ENCODE peak calls at places on chromosome 3, in seven cellular contexts. One of them, this sample, is unnamed.
A peak's percentile ranks its signal among the peaks of the same experiment; 100 is the strongest.

GRCh38 chr3:197505796-197506553 is 49.8 kb downstream of the BDH1 start:
- DNase-seq in SK-N-SH: peak; percentile 71
- DNase-seq in K562: no peak
- DNase-seq in HepG2: no peak
- DNase-seq in HCT116: no peak
- DNase-seq in H1: no peak
- DNase-seq in GM12878: no peak
- DNase-seq in this sample: no peak

GRCh38 chr3:52636673-52637072 is 49.0 kb downstream of the PBRM1 start:
- DNase-seq in SK-N-SH: peak; percentile 22
- DNase-seq in K562: no peak
- DNase-seq in HepG2: no peak
- DNase-seq in HCT116: peak; percentile 19
- DNase-seq in H1: no peak
- DNase-seq in GM12878: no peak
- DNase-seq in this sample: no peak

GRCh38 chr3:56874269-56874668 is 72.5 kb upstream of the ARHGEF3 start:
- DNase-seq in SK-N-SH: peak; percentile 36
- DNase-seq in K562: no peak
- DNase-seq in HepG2: no peak
- DNase-seq in HCT116: no peak
- DNase-seq in H1: no peak
- DNase-seq in GM12878: no peak
- DNase-seq in this sample: no peak

GRCh38 chr3:112481342-112481870 is 17.9 kb downstream of the BTLA start:
- DNase-seq in SK-N-SH: no peak
- DNase-seq in K562: no peak
- DNase-seq in HepG2: no peak
- DNase-seq in HCT116: no peak
- DNase-seq in H1: no peak
- DNase-seq in GM12878: no peak
- DNase-seq in this sample: no peak

GRCh38 chr3:115336836-115337235 is 189.7 kb upstream of the ZBTB20 start:
- DNase-seq in SK-N-SH: no peak
- DNase-seq in K562: no peak
- DNase-seq in HepG2: no peak
- DNase-seq in HCT116: no peak
- DNase-seq in H1: no peak
- DNase-seq in GM12878: no peak
- DNase-seq in this sample: no peak

GRCh38 chr3:142863965-142864924 is 24.6 kb downstream of the PCOLCE2 start:
- DNase-seq in SK-N-SH: no peak
- DNase-seq in K562: no peak
- DNase-seq in HepG2: no peak
- DNase-seq in HCT116: no peak
- DNase-seq in H1: no peak
- DNase-seq in GM12878: no peak
- DNase-seq in this sample: no peak

GRCh38 chr3:11118181-11118682 is 36.1 kb upstream of the HRH1 start:
- DNase-seq in SK-N-SH: no peak
- DNase-seq in K562: no peak
- DNase-seq in HepG2: no peak
- DNase-seq in HCT116: no peak
- DNase-seq in H1: no peak
- DNase-seq in GM12878: no peak
- DNase-seq in this sample: no peak

GRCh38 chr3:46463120-46463867 is 1.4 kb downstream of the LTF start:
- DNase-seq in SK-N-SH: no peak
- DNase-seq in K562: no peak
- DNase-seq in HepG2: no peak
- DNase-seq in HCT116: no peak
- DNase-seq in H1: no peak
- DNase-seq in GM12878: no peak
- DNase-seq in this sample: no peak

GRCh38 chr3:81443948-81444347 is 317.5 kb downstream of the GBE1 start:
- DNase-seq in SK-N-SH: no peak
- DNase-seq in K562: no peak
- DNase-seq in HepG2: no peak
- DNase-seq in HCT116: no peak
- DNase-seq in H1: no peak
- DNase-seq in GM12878: no peak
- DNase-seq in this sample: no peak

GRCh38 chr3:9194509-9195184 is 54.8 kb downstream of the SRGAP3 start:
- DNase-seq in SK-N-SH: no peak
- DNase-seq in K562: no peak
- DNase-seq in HepG2: no peak
- DNase-seq in HCT116: no peak
- DNase-seq in H1: no peak
- DNase-seq in GM12878: no peak
- DNase-seq in this sample: peak; percentile 98

GRCh38 chr3:197003461-197004385 is 25.9 kb downstream of the MELTF start:
- DNase-seq in SK-N-SH: no peak
- DNase-seq in K562: peak; percentile 31
- DNase-seq in HepG2: no peak
- DNase-seq in HCT116: no peak
- DNase-seq in H1: no peak
- DNase-seq in GM12878: no peak
- DNase-seq in this sample: no peak

GRCh38 chr3:184154909-184155643 is at the start of gene DVL3:
- DNase-seq in SK-N-SH: peak; percentile 97
- DNase-seq in K562: peak; percentile 75
- DNase-seq in HepG2: peak; percentile 50
- DNase-seq in HCT116: no peak
- DNase-seq in H1: no peak
- DNase-seq in GM12878: no peak
- DNase-seq in this sample: peak; percentile 85

GRCh38 chr3:115401298-115401697 is 222.0 kb upstream of the GAP43 start:
- DNase-seq in SK-N-SH: no peak
- DNase-seq in K562: no peak
- DNase-seq in HepG2: no peak
- DNase-seq in HCT116: no peak
- DNase-seq in H1: no peak
- DNase-seq in GM12878: no peak
- DNase-seq in this sample: no peak

GRCh38 chr3:42745291-42745745 is 27.7 kb downstream of the CCDC13 start:
- DNase-seq in SK-N-SH: no peak
- DNase-seq in K562: no peak
- DNase-seq in HepG2: no peak
- DNase-seq in HCT116: no peak
- DNase-seq in H1: no peak
- DNase-seq in GM12878: no peak
- DNase-seq in this sample: no peak

GRCh38 chr3:148190441-148190990 is 507.2 kb upstream of the AGTR1 start:
- DNase-seq in SK-N-SH: no peak
- DNase-seq in K562: no peak
- DNase-seq in HepG2: no peak
- DNase-seq in HCT116: no peak
- DNase-seq in H1: no peak
- DNase-seq in GM12878: no peak
- DNase-seq in this sample: no peak

GRCh38 chr3:189308594-189308993 is 136.8 kb downstream of the TPRG1 start:
- DNase-seq in SK-N-SH: no peak
- DNase-seq in K562: no peak
- DNase-seq in HepG2: no peak
- DNase-seq in HCT116: no peak
- DNase-seq in H1: no peak
- DNase-seq in GM12878: no peak
- DNase-seq in this sample: no peak

GRCh38 chr3:8110966-8111798 is 390.4 kb upstream of the LMCD1 start:
- DNase-seq in SK-N-SH: peak; percentile 68
- DNase-seq in K562: peak; percentile 30
- DNase-seq in HepG2: peak; percentile 46
- DNase-seq in HCT116: peak; percentile 63
- DNase-seq in H1: peak; percentile 34
- DNase-seq in GM12878: peak; percentile 16
- DNase-seq in this sample: peak; percentile 81

GRCh38 chr3:64187065-64187959 is 38.0 kb downstream of the PRICKLE2 start:
- DNase-seq in SK-N-SH: no peak
- DNase-seq in K562: no peak
- DNase-seq in HepG2: peak; percentile 64
- DNase-seq in HCT116: no peak
- DNase-seq in H1: no peak
- DNase-seq in GM12878: no peak
- DNase-seq in this sample: peak; percentile 28

GRCh38 chr3:71753716-71754609 is at the start of gene GPR27:
- DNase-seq in SK-N-SH: peak; percentile 85
- DNase-seq in K562: no peak
- DNase-seq in HepG2: no peak
- DNase-seq in HCT116: no peak
- DNase-seq in H1: no peak
- DNase-seq in GM12878: no peak
- DNase-seq in this sample: peak; percentile 52

GRCh38 chr3:129504471-129505100 is 23.9 kb upstream of the RHO start:
- DNase-seq in SK-N-SH: no peak
- DNase-seq in K562: no peak
- DNase-seq in HepG2: no peak
- DNase-seq in HCT116: no peak
- DNase-seq in H1: no peak
- DNase-seq in GM12878: no peak
- DNase-seq in this sample: no peak

GRCh38 chr3:27127879-27128278 is 241.3 kb downstream of the NEK10 start:
- DNase-seq in SK-N-SH: peak; percentile 10
- DNase-seq in K562: no peak
- DNase-seq in HepG2: no peak
- DNase-seq in HCT116: no peak
- DNase-seq in H1: no peak
- DNase-seq in GM12878: no peak
- DNase-seq in this sample: no peak

GRCh38 chr3:36700537-36701248 is 63.7 kb downstream of the DCLK3 start:
- DNase-seq in SK-N-SH: peak; percentile 73
- DNase-seq in K562: peak; percentile 77
- DNase-seq in HepG2: peak; percentile 44
- DNase-seq in HCT116: peak; percentile 33
- DNase-seq in H1: peak; percentile 31
- DNase-seq in GM12878: no peak
- DNase-seq in this sample: peak; percentile 77

GRCh38 chr3:36696799-36697198 is 67.6 kb downstream of the DCLK3 start:
- DNase-seq in SK-N-SH: peak; percentile 32
- DNase-seq in K562: no peak
- DNase-seq in HepG2: no peak
- DNase-seq in HCT116: no peak
- DNase-seq in H1: no peak
- DNase-seq in GM12878: no peak
- DNase-seq in this sample: no peak

GRCh38 chr3:36697397-36698001 is 66.9 kb downstream of the DCLK3 start:
- DNase-seq in SK-N-SH: peak; percentile 55
- DNase-seq in K562: no peak
- DNase-seq in HepG2: no peak
- DNase-seq in HCT116: no peak
- DNase-seq in H1: no peak
- DNase-seq in GM12878: no peak
- DNase-seq in this sample: peak; percentile 45

GRCh38 chr3:36695769-36696137 is 68.6 kb downstream of the DCLK3 start:
- DNase-seq in SK-N-SH: no peak
- DNase-seq in K562: no peak
- DNase-seq in HepG2: no peak
- DNase-seq in HCT116: no peak
- DNase-seq in H1: no peak
- DNase-seq in GM12878: no peak
- DNase-seq in this sample: no peak

GRCh38 chr3:36698314-36698713 is 66.0 kb downstream of the DCLK3 start:
- DNase-seq in SK-N-SH: no peak
- DNase-seq in K562: no peak
- DNase-seq in HepG2: no peak
- DNase-seq in HCT116: no peak
- DNase-seq in H1: no peak
- DNase-seq in GM12878: no peak
- DNase-seq in this sample: no peak
- TF ChIP-seq JUND in SK-N-SH: no peak
- TF ChIP-seq JUND in K562: no peak
- TF ChIP-seq JUND in HepG2: no peak
- TF ChIP-seq JUND in HCT116: no peak
- TF ChIP-seq JUND in H1: no peak
- TF ChIP-seq JUND in GM12878: no peak
- TF ChIP-seq JUND in this sample: no peak

DNA sequence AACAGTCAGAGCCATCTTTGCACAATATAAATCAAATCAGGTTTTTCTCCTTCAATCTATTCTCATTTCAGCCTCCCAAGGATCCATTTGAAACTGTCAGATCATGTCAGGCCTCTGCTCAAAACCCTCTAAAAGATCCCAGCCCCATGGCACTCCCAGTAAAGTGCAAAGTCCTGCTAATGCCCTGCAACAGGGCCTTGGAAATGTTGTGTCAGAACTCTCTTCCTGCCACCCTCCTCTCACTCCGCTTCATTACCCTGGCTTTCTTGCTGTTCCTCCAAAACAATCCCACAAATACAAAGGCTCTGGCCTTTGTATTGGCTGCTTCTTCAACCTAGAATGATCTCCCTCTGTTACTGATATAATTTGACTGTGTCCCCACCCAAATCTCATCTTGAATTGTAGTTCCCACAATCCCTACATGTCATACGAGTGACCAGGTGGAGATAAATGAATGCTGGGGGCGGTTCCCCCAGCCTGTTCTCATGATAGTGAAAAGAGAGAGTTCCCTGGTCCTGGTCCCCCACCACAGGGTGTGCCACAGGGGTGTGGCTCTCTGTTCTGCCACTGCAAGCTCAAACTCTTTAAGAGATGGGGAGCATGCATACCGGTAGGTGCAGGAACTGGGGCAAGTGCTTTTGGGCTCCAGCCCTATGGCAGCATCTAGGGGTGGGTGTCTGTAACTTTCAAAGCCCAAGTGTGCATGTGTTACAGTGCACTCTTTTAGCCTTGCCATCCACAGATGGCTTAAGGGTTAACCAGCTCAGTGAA is 22.9 kb upstream of the TRA2B start:
- DNase-seq in SK-N-SH: no peak
- DNase-seq in K562: peak; percentile 28
- DNase-seq in HepG2: peak; percentile 82
- DNase-seq in HCT116: no peak
- DNase-seq in H1: no peak
- DNase-seq in GM12878: no peak
- DNase-seq in this sample: no peak
- TF ChIP-seq JUND in SK-N-SH: no peak
- TF ChIP-seq JUND in K562: no peak
- TF ChIP-seq JUND in HepG2: no peak
- TF ChIP-seq JUND in HCT116: no peak
- TF ChIP-seq JUND in H1: no peak
- TF ChIP-seq JUND in GM12878: no peak
- TF ChIP-seq JUND in this sample: no peak

DNA sequence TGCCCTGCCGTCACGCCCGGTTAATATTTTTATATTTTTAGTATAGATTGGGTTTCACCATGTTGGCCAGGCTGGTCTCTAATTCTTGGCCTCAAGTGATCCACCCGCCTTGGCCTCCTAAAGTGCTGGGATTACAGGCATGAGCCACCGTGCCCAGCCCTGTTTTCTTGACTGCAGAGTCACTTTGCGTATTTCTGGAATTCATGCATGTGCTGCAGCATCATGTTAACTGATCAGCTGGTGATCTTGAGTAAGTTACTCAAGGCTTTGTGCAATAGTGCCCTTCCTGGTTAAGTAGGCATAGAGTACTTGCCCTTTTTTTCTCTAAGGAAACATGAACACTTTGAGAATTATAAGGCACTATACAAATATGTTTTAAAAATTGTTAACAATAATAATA is 33.8 kb downstream of the GPR171 start:
- DNase-seq in SK-N-SH: no peak
- DNase-seq in K562: no peak
- DNase-seq in HepG2: no peak
- DNase-seq in HCT116: no peak
- DNase-seq in H1: no peak
- DNase-seq in GM12878: no peak
- DNase-seq in this sample: no peak
- TF ChIP-seq JUND in SK-N-SH: no peak
- TF ChIP-seq JUND in K562: no peak
- TF ChIP-seq JUND in HepG2: no peak
- TF ChIP-seq JUND in HCT116: no peak
- TF ChIP-seq JUND in H1: no peak
- TF ChIP-seq JUND in GM12878: no peak
- TF ChIP-seq JUND in this sample: no peak

GRCh38 chr3:15290731-15291130 is 41.7 kb downstream of the SH3BP5 start:
- DNase-seq in SK-N-SH: no peak
- DNase-seq in K562: no peak
- DNase-seq in HepG2: no peak
- DNase-seq in HCT116: no peak
- DNase-seq in H1: no peak
- DNase-seq in GM12878: no peak
- DNase-seq in this sample: no peak
- TF ChIP-seq JUND in SK-N-SH: no peak
- TF ChIP-seq JUND in K562: no peak
- TF ChIP-seq JUND in HepG2: no peak
- TF ChIP-seq JUND in HCT116: no peak
- TF ChIP-seq JUND in H1: no peak
- TF ChIP-seq JUND in GM12878: no peak
- TF ChIP-seq JUND in this sample: no peak

This sample was measured in T47D.